ENCODE peak calls at places on chromosomes 2 and 18, in six cellular contexts. I, Y, B, A, V and D are unnamed samples.

GRCh38 chr2:196482119-196483065 is 157.1 kb upstream of the CCDC150 start:
- DNase-seq in I (no peak), Y (no peak), B (no peak), A (peak; percentile 84), V (no peak), D (no peak)

GRCh38 chr18:45783097-45784075 is 42.1 kb upstream of the SIGLEC15 start:
- DNase-seq in I (peak; percentile 50), Y (no peak), B (no peak), A (peak; percentile 67), V (no peak), D (no peak)

GRCh38 chr2:63788070-63788469 is 53.6 kb upstream of the UGP2 start:
- DNase-seq in I (no peak), Y (no peak), B (no peak), A (peak; percentile 12), V (peak; percentile 35), D (no peak)

GRCh38 chr2:204436267-204436666 is 109.0 kb upstream of the PARD3B start:
- DNase-seq in I (no peak), Y (no peak), B (peak; percentile 45), A (no peak), V (no peak), D (no peak)

GRCh38 chr2:5923957-5924945 is 232.1 kb downstream of the SOX11 start:
- DNase-seq in I (no peak), Y (no peak), B (no peak), A (no peak), V (no peak), D (no peak)

GRCh38 chr2:151156431-151156830 is 105.2 kb downstream of the RBM43 start:
- DNase-seq in I (no peak), Y (no peak), B (no peak), A (peak; percentile 8), V (no peak), D (no peak)

GRCh38 chr2:215904101-215904500 is 109.2 kb downstream of the MREG start:
- DNase-seq in I (peak; percentile 47), Y (no peak), B (no peak), A (peak; percentile 67), V (no peak), D (no peak)

GRCh38 chr2:191302459-191303155 is 57.4 kb downstream of the MYO1B start:
- DNase-seq in I (no peak), Y (no peak), B (peak; percentile 58), A (peak; percentile 25), V (no peak), D (no peak)

GRCh38 chr2:85470850-85471800 is 52.6 kb downstream of the SH2D6 start:
- DNase-seq in I (no peak), Y (no peak), B (peak; percentile 98), A (peak; percentile 55), V (peak; percentile 72), D (no peak)

GRCh38 chr2:56531668-56532420 is 348.1 kb downstream of the CCDC85A start:
- DNase-seq in I (peak; percentile 6), Y (no peak), B (no peak), A (peak; percentile 76), V (no peak), D (no peak)

GRCh38 chr18:55838841-55839240 is 250.8 kb upstream of the TCF4 start:
- DNase-seq in I (no peak), Y (no peak), B (no peak), A (peak; percentile 83), V (no peak), D (no peak)

GRCh38 chr2:30208453-30208852 is 22.9 kb upstream of the LBH start:
- DNase-seq in I (peak; percentile 83), Y (peak; percentile 38), B (peak; percentile 46), A (peak; percentile 66), V (peak; percentile 86), D (peak; percentile 84)

GRCh38 chr2:98771264-98771663 is 40.3 kb upstream of the MGAT4A start:
- DNase-seq in I (no peak), Y (no peak), B (no peak), A (no peak), V (no peak), D (no peak)

GRCh38 chr18:10166164-10166807 is 252.5 kb downstream of the VAPA start:
- DNase-seq in I (no peak), Y (no peak), B (no peak), A (no peak), V (no peak), D (no peak)

GRCh38 chr2:80059381-80059907 is 245.1 kb downstream of the LRRTM1 start:
- DNase-seq in I (no peak), Y (no peak), B (no peak), A (no peak), V (no peak), D (no peak)

GRCh38 chr2:38654495-38655381 is 11.2 kb upstream of the GALM start:
- DNase-seq in I (peak; percentile 8), Y (no peak), B (no peak), A (no peak), V (no peak), D (no peak)

GRCh38 chr2:10297191-10297700 is 5.5 kb upstream of the HPCAL1 start:
- DNase-seq in I (no peak), Y (no peak), B (no peak), A (no peak), V (no peak), D (no peak)

GRCh38 chr2:120898496-120898895 is 162.8 kb downstream of the GLI2 start:
- DNase-seq in I (no peak), Y (no peak), B (no peak), A (no peak), V (no peak), D (no peak)

GRCh38 chr2:101089419-101089818 is 61.8 kb downstream of the TBC1D8 start:
- DNase-seq in I (no peak), Y (no peak), B (no peak), A (no peak), V (no peak), D (no peak)

GRCh38 chr2:199975297-199975895 is 20.0 kb downstream of the MAIP1 start:
- DNase-seq in I (no peak), Y (no peak), B (no peak), A (no peak), V (no peak), D (no peak)

GRCh38 chr2:207245526-207245925 is 79.8 kb upstream of the KLF7 start:
- DNase-seq in I (no peak), Y (no peak), B (no peak), A (no peak), V (no peak), D (peak; percentile 38)